ENCODE peak calls at places on chromosomes 16 and 17, in six cellular contexts. X is mesendoderm, C is IMR-90, R is H9, U is neuronal stem cell, D is trophoblast cell. E is an unnamed sample.

GRCh38 chr17:3558603-3559269 is 1.1 kb upstream of the TRPV3 start:
- DNase-seq in X (no peak), C (peak), R (peak), U (no peak), D (peak), E (peak)

GRCh38 chr17:77670125-77670524 is 288.4 kb upstream of the TNRC6C start:
- DNase-seq in X (no peak), C (no peak), R (no peak), U (no peak), D (no peak), E (no peak)

GRCh38 chr17:75645501-75645888 is 12.3 kb downstream of the SMIM5 start:
- DNase-seq in X (peak), C (no peak), R (peak), U (no peak), D (peak), E (peak)

GRCh38 chr16:20740007-20740883 is 1.4 kb downstream of the THUMPD1 start:
- DNase-seq in X (peak), C (no peak), R (no peak), U (no peak), D (no peak), E (peak)

GRCh38 chr17:38509008-38509771 is 80.9 kb downstream of the ARHGAP23 start:
- DNase-seq in X (peak), C (peak), R (peak), U (peak), D (peak), E (peak)

GRCh38 chr17:40372031-40372430 is 7.5 kb upstream of the GJD3 start:
- DNase-seq in X (no peak), C (no peak), R (no peak), U (no peak), D (no peak), E (no peak)

GRCh38 chr16:30748634-30749445 is 615 bp downstream of the PHKG2 start:
- DNase-seq in X (peak), C (peak), R (peak), U (peak), D (peak), E (peak)

GRCh38 chr16:50297301-50298074 is 31.1 kb downstream of the ADCY7 start:
- DNase-seq in X (no peak), C (no peak), R (peak), U (no peak), D (no peak), E (no peak)

GRCh38 chr16:11032000-11032921 is 87.9 kb downstream of the CLEC16A start:
- DNase-seq in X (peak), C (no peak), R (no peak), U (no peak), D (no peak), E (peak)

GRCh38 chr17:59641799-59642484 is 22.2 kb downstream of the CLTC start:
- DNase-seq in X (peak), C (no peak), R (no peak), U (no peak), D (no peak), E (no peak)

GRCh38 chr17:2682304-2682938 is 29.1 kb downstream of the CLUH start:
- DNase-seq in X (no peak), C (peak), R (no peak), U (no peak), D (no peak), E (no peak)

GRCh38 chr16:4390266-4391260 is 18.9 kb downstream of the VASN start:
- DNase-seq in X (peak), C (no peak), R (peak), U (no peak), D (peak), E (no peak)
- H2AK5ac ChIP-seq in X (no peak), C (peak), R (no peak), U (peak), D (peak), E (peak)

GRCh38 chr16:66030036-66030435 is 336.5 kb upstream of the CDH5 start:
- DNase-seq in X (no peak), C (peak), R (no peak), U (no peak), D (no peak), E (peak)

GRCh38 chr16:66026931-66027330 is 339.6 kb upstream of the CDH5 start:
- DNase-seq in X (no peak), C (peak), R (no peak), U (no peak), D (no peak), E (no peak)

GRCh38 chr16:66028505-66029216 is 337.8 kb upstream of the CDH5 start:
- DNase-seq in X (no peak), C (peak), R (no peak), U (no peak), D (peak), E (peak)

GRCh38 chr16:66025751-66026150 is 340.7 kb upstream of the CDH5 start:
- DNase-seq in X (no peak), C (no peak), R (no peak), U (no peak), D (no peak), E (no peak)

GRCh38 chr16:66026211-66026610 is 340.3 kb upstream of the CDH5 start:
- DNase-seq in X (peak), C (no peak), R (peak), U (no peak), D (no peak), E (no peak)
- H2AK5ac ChIP-seq in X (no peak), C (no peak), R (no peak), U (no peak), D (no peak), E (no peak)

DNA sequence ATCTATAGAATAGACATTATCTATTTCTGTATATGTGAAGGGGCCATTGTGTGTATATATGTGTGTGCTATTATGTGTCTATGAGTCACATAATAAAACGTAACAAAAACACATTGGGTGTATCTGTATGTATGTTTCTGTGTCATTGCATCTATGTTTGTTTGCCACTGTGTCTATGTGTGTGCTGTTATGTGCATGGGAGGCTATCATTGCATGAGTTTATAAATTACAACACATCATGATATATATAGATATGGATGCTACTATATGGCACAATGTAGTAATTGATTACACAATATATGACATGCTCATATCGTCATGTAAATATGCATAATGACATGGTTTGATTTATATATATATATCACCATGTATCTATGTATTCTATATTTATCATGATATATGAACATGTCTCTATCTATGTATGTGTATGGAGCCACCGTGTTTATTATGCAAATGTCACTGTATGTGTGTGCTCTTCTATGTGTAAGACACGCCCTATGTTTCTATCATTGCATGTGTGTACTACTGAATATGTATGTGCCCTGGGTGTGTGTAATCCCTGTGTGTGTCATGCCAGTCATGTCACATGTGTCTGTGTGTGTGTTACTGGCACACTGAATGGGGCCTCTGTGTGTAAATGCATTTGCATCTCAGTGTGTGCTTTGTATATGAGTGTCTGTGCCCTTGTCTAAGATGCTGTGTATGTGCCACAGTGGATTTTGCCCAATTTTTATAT is 1.4 kb upstream of the TSPOAP1 start:
- DNase-seq in X (no peak), C (no peak), R (no peak), U (no peak), D (no peak), E (no peak)
- H2AK5ac ChIP-seq in X (no peak), C (no peak), R (no peak), U (no peak), D (no peak), E (no peak)

GRCh38 chr17:49577651-49577935 is 1.9 kb downstream of the NXPH3 start:
- DNase-seq in X (no peak), C (no peak), R (no peak), U (no peak), D (peak), E (no peak)

GRCh38 chr17:49578963-49579500 is 3.4 kb downstream of the NXPH3 start:
- DNase-seq in X (no peak), C (no peak), R (no peak), U (no peak), D (no peak), E (no peak)

GRCh38 chr17:49576906-49577650 is 1.4 kb downstream of the NXPH3 start:
- DNase-seq in X (no peak), C (no peak), R (peak), U (no peak), D (no peak), E (no peak)

GRCh38 chr17:49579522-49579921 is 3.9 kb downstream of the NXPH3 start:
- DNase-seq in X (no peak), C (no peak), R (no peak), U (no peak), D (no peak), E (no peak)

GRCh38 chr17:49577978-49578893 is 2.6 kb downstream of the NXPH3 start:
- DNase-seq in X (no peak), C (no peak), R (no peak), U (no peak), D (no peak), E (no peak)
- H2AK5ac ChIP-seq in X (no peak), C (no peak), R (no peak), U (peak), D (no peak), E (no peak)

GRCh38 chr16:73268311-73268997 is 220.5 kb upstream of the ZFHX3 start:
- DNase-seq in X (peak), C (peak), R (peak), U (peak), D (no peak), E (no peak)
- H2AK5ac ChIP-seq in X (no peak), C (no peak), R (no peak), U (no peak), D (no peak), E (no peak)

GRCh38 chr17:47728214-47728877 is 4.7 kb upstream of the TBX21 start:
- DNase-seq in X (no peak), C (no peak), R (no peak), U (no peak), D (no peak), E (no peak)

GRCh38 chr17:47727704-47728036 is 5.4 kb upstream of the TBX21 start:
- DNase-seq in X (no peak), C (no peak), R (no peak), U (no peak), D (no peak), E (no peak)

GRCh38 chr17:47724705-47725104 is 8.3 kb upstream of the TBX21 start:
- DNase-seq in X (no peak), C (no peak), R (no peak), U (no peak), D (no peak), E (no peak)

GRCh38 chr17:47725446-47726109 is 7.5 kb upstream of the TBX21 start:
- DNase-seq in X (no peak), C (no peak), R (no peak), U (no peak), D (no peak), E (no peak)

GRCh38 chr17:47726796-47727703 is 6.0 kb upstream of the TBX21 start:
- DNase-seq in X (peak), C (no peak), R (no peak), U (no peak), D (no peak), E (no peak)
- H2AK5ac ChIP-seq in X (no peak), C (no peak), R (no peak), U (peak), D (no peak), E (no peak)

GRCh38 chr17:7700510-7700909 is 4.5 kb upstream of the EFNB3 start:
- DNase-seq in X (no peak), C (no peak), R (no peak), U (no peak), D (no peak), E (no peak)

GRCh38 chr17:7703584-7704574 is 1.1 kb upstream of the EFNB3 start:
- DNase-seq in X (peak), C (no peak), R (peak), U (peak), D (peak), E (peak)

GRCh38 chr17:7701681-7702080 is 3.3 kb upstream of the EFNB3 start:
- DNase-seq in X (no peak), C (no peak), R (no peak), U (no peak), D (no peak), E (no peak)

GRCh38 chr17:7704601-7705268 is at the start of gene EFNB3:
- DNase-seq in X (peak), C (no peak), R (peak), U (peak), D (peak), E (peak)

GRCh38 chr17:7702776-7703175 is 2.2 kb upstream of the EFNB3 start:
- DNase-seq in X (no peak), C (no peak), R (no peak), U (no peak), D (no peak), E (no peak)
- H2AK5ac ChIP-seq in X (no peak), C (no peak), R (no peak), U (peak), D (no peak), E (no peak)

GRCh38 chr16:86620184-86620583 is 41.8 kb downstream of the FOXL1 start:
- DNase-seq in X (no peak), C (no peak), R (no peak), U (no peak), D (no peak), E (no peak)

GRCh38 chr16:86618431-86619262 is 40.3 kb downstream of the FOXL1 start:
- DNase-seq in X (no peak), C (peak), R (no peak), U (no peak), D (no peak), E (peak)

GRCh38 chr16:86619263-86619935 is 41.0 kb downstream of the FOXL1 start:
- DNase-seq in X (no peak), C (no peak), R (peak), U (no peak), D (peak), E (no peak)

GRCh38 chr16:86614699-86615098 is 36.4 kb downstream of the FOXL1 start:
- DNase-seq in X (no peak), C (no peak), R (no peak), U (no peak), D (no peak), E (no peak)

GRCh38 chr16:86616906-86617305 is 38.6 kb downstream of the FOXL1 start:
- DNase-seq in X (no peak), C (no peak), R (no peak), U (no peak), D (no peak), E (no peak)
- H2AK5ac ChIP-seq in X (no peak), C (no peak), R (no peak), U (no peak), D (no peak), E (no peak)

GRCh38 chr16:57883480-57883879 is 81.2 kb upstream of the KIFC3 start:
- DNase-seq in X (no peak), C (no peak), R (no peak), U (no peak), D (no peak), E (no peak)
- H2AK5ac ChIP-seq in X (no peak), C (no peak), R (no peak), U (no peak), D (no peak), E (no peak)

E was measured in mesenchymal stem cell.